ENCODE peak calls at places on chromosomes 4 and X, in six cellular contexts. O, G, Q, M, D and C are unnamed samples.

GRCh38 chrX:118698516-118699247 is 28.7 kb upstream of the IL13RA1 start:
- DNase-seq in M (no peak), Q (no peak), G (peak), D (peak), O (no peak), C (no peak)

GRCh38 chr4:48836658-48837057 is 5.8 kb downstream of the OCIAD1 start:
- DNase-seq in G (no peak), D (no peak), O (no peak), M (no peak), Q (no peak), C (no peak)

GRCh38 chrX:133574716-133575115 is 159.4 kb upstream of the GPC4 start:
- DNase-seq in O (no peak), G (no peak), Q (no peak), D (no peak), M (no peak), C (no peak)

GRCh38 chr4:177367336-177367735 is 57.7 kb downstream of the NEIL3 start:
- DNase-seq in G (peak), M (no peak), Q (no peak), D (peak), O (peak), C (no peak)

GRCh38 chr4:94668724-94669123 is 89.0 kb upstream of the BMPR1B start:
- DNase-seq in M (no peak), O (no peak), D (no peak), Q (no peak), G (no peak), C (peak)

GRCh38 chrX:21657318-21658151 is 595 bp downstream of the KLHL34 start:
- DNase-seq in G (no peak), O (no peak), M (no peak), Q (no peak), D (no peak), C (no peak)

GRCh38 chrX:46208225-46208854 is 336.9 kb downstream of the ZNF674 start:
- DNase-seq in M (no peak), G (peak), D (peak), Q (no peak), O (no peak), C (peak)

GRCh38 chr4:6557185-6557584 is 17.8 kb upstream of the MAN2B2 start:
- DNase-seq in O (no peak), Q (no peak), D (no peak), M (no peak), G (no peak), C (no peak)

GRCh38 chrX:69285881-69286545 is 120.8 kb upstream of the PJA1 start:
- DNase-seq in G (peak), M (no peak), Q (peak), O (peak), D (peak), C (peak)

GRCh38 chr4:128711361-128711760 is 98.1 kb upstream of the JADE1 start:
- DNase-seq in Q (no peak), M (no peak), O (no peak), G (no peak), D (peak), C (peak)

GRCh38 chr4:183330841-183331240 is 8.6 kb upstream of the CLDN24 start:
- DNase-seq in D (peak), G (peak), Q (no peak), M (no peak), O (no peak), C (no peak)

GRCh38 chr4:24793219-24794005 is 2.0 kb upstream of the SOD3 start:
- DNase-seq in D (peak), G (no peak), M (no peak), Q (no peak), O (no peak), C (no peak)

GRCh38 chr4:142373610-142374009 is 472.5 kb downstream of the INPP4B start:
- DNase-seq in D (peak), G (no peak), O (no peak), M (no peak), Q (no peak), C (no peak)

GRCh38 chr4:102169345-102169744 is 175.9 kb downstream of the SLC39A8 start:
- DNase-seq in G (peak), O (peak), Q (no peak), M (no peak), D (no peak), C (peak)

GRCh38 chr4:41506071-41506470 is 31.9 kb upstream of the LIMCH1 start:
- DNase-seq in D (no peak), O (no peak), Q (no peak), G (peak), M (peak), C (no peak)

GRCh38 chr4:37675587-37676290 is 10.4 kb downstream of the RELL1 start:
- DNase-seq in D (no peak), M (no peak), G (no peak), Q (no peak), O (no peak), C (no peak)

GRCh38 chr4:155777971-155778710 is 19.3 kb downstream of the GUCY1B1 start:
- DNase-seq in Q (no peak), O (no peak), G (peak), D (peak), M (no peak), C (no peak)

GRCh38 chr4:60952921-60953320 is 247.2 kb upstream of the ADGRL3 start:
- DNase-seq in O (no peak), D (no peak), Q (no peak), G (no peak), M (no peak), C (no peak)

GRCh38 chrX:69027181-69028005 is 137.9 kb downstream of the PJA1 start:
- DNase-seq in O (no peak), D (peak), M (no peak), Q (no peak), G (peak), C (no peak)

GRCh38 chr4:1376841-1377605 is 29.2 kb downstream of the NKX1-1 start:
- DNase-seq in O (no peak), M (no peak), G (no peak), Q (peak), D (no peak), C (no peak)

GRCh38 chr4:158121203-158121586 is 51.6 kb downstream of the GASK1B start:
- DNase-seq in O (no peak), Q (no peak), M (peak), D (peak), G (peak), C (no peak)

GRCh38 chr4:183987529-183987946 is 82.4 kb downstream of the STOX2 start:
- DNase-seq in Q (peak), G (peak), O (no peak), D (peak), M (peak), C (peak)

GRCh38 chrX:141341341-141341740 is 99.0 kb upstream of the SPANXC start:
- DNase-seq in D (peak), O (no peak), Q (no peak), M (peak), G (peak), C (no peak)